ENCODE peak calls at places on chromosomes 7 and 10, in nine cellular contexts. B is CD8-positive, alpha-beta T cell; Z is lung; Y is prostate gland; C is colonic mucosa; V is GM23338; Q is OCI-LY7; F is ovary; P is heart left ventricle. O is an unnamed sample.

GRCh38 chr10:6427357-6427959 is 152.6 kb downstream of the PRKCQ start:
- DNase-seq in B (no peak), Z (no peak), Y (no peak), C (no peak), V (no peak), Q (no peak), F (no peak), P (no peak), O (no peak)

GRCh38 chr7:143393267-143394041 is 12.3 kb downstream of the ZYX start:
- DNase-seq in B (no peak), Z (peak; percentile 43), Y (no peak), C (no peak), V (no peak), Q (no peak), F (no peak), P (no peak), O (peak; percentile 82)

GRCh38 chr10:26738354-26738753 is 40.9 kb downstream of the PDSS1 start:
- DNase-seq in B (no peak), Z (no peak), Y (no peak), C (no peak), V (no peak), Q (no peak), F (no peak), P (no peak), O (no peak)

GRCh38 chr7:79823246-79823951 is 311.2 kb upstream of the GNAI1 start:
- DNase-seq in B (no peak), Z (no peak), Y (no peak), C (no peak), V (no peak), Q (no peak), F (no peak), P (no peak), O (no peak)

GRCh38 chr10:37992083-37992482 is 15.6 kb upstream of the ZNF25 start:
- DNase-seq in B (no peak), Z (no peak), Y (no peak), C (no peak), V (no peak), Q (no peak), F (no peak), P (no peak), O (no peak)

GRCh38 chr10:114073787-114074186 is 30.1 kb downstream of the ADRB1 start:
- DNase-seq in B (peak; percentile 65), Z (no peak), Y (no peak), C (no peak), V (no peak), Q (peak; percentile 83), F (no peak), P (no peak), O (no peak)

GRCh38 chr7:12777257-12777656 is 89.8 kb downstream of the ARL4A start:
- DNase-seq in B (no peak), Z (no peak), Y (no peak), C (no peak), V (no peak), Q (no peak), F (no peak), P (no peak), O (no peak)

GRCh38 chr10:36110097-36110496 is 468.0 kb upstream of the FZD8 start:
- DNase-seq in B (no peak), Z (no peak), Y (no peak), C (no peak), V (no peak), Q (no peak), F (no peak), P (no peak), O (no peak)

GRCh38 chr7:5296627-5297226 is 14.0 kb downstream of the SLC29A4 start:
- DNase-seq in B (peak; percentile 74), Z (no peak), Y (peak; percentile 22), C (no peak), V (peak; percentile 87), Q (peak; percentile 69), F (no peak), P (no peak), O (no peak)

GRCh38 chr7:2237109-2237602 is 4.4 kb upstream of the MAD1L1 start:
- DNase-seq in B (no peak), Z (peak; percentile 79), Y (peak; percentile 59), C (peak; percentile 47), V (no peak), Q (peak; percentile 89), F (no peak), P (no peak), O (no peak)

GRCh38 chr7:78323118-78323517 is 524.5 kb downstream of the PHTF2 start:
- DNase-seq in B (no peak), Z (no peak), Y (no peak), C (no peak), V (no peak), Q (no peak), F (no peak), P (no peak), O (no peak)

GRCh38 chr7:27166475-27167169 is 1.3 kb upstream of the HOXA9 start:
- DNase-seq in B (no peak), Z (no peak), Y (no peak), C (no peak), V (peak; percentile 53), Q (no peak), F (no peak), P (peak; percentile 54), O (no peak)

GRCh38 chr7:27167916-27168264 is 2.6 kb upstream of the HOXA9 start:
- DNase-seq in B (no peak), Z (no peak), Y (no peak), C (no peak), V (no peak), Q (no peak), F (no peak), P (no peak), O (no peak)

GRCh38 chr7:27167170-27167505 is 1.8 kb upstream of the HOXA9 start:
- DNase-seq in B (no peak), Z (no peak), Y (peak; percentile 59), C (no peak), V (peak; percentile 20), Q (no peak), F (no peak), P (peak; percentile 62), O (no peak)

GRCh38 chr7:27169658-27170493 is 4.2 kb downstream of the HOXA10 start:
- DNase-seq in B (no peak), Z (no peak), Y (no peak), C (no peak), V (peak; percentile 82), Q (no peak), F (peak; percentile 36), P (peak; percentile 56), O (no peak)

GRCh38 chr7:27168265-27168947 is 3.1 kb upstream of the HOXA9 start:
- DNase-seq in B (no peak), Z (no peak), Y (peak; percentile 79), C (peak; percentile 76), V (peak; percentile 31), Q (no peak), F (no peak), P (peak; percentile 49), O (no peak)
- TF ChIP-seq CTCF in B (no peak), Z (no peak), Y (no peak), C (no peak), V (no peak), Q (no peak), F (no peak), P (no peak), O (no peak)

GRCh38 chr10:129774082-129774735 is 189.9 kb downstream of the EBF3 start:
- DNase-seq in B (peak; percentile 31), Z (no peak), Y (no peak), C (no peak), V (no peak), Q (no peak), F (no peak), P (no peak), O (no peak)
- H3K4me1 ChIP-seq in B (no peaks in the 10 kb centered on the region), Z (no peaks in the 10 kb centered on the region), Y (no peaks in the 10 kb centered on the region), C (no peaks in the 10 kb centered on the region), V (no peaks in the 10 kb centered on the region), Q (no peaks in the 10 kb centered on the region), F (no peaks in the 10 kb centered on the region), P (no peaks in the 10 kb centered on the region), O (peaks cover 11% of the 10 kb centered on the region)

DNA sequence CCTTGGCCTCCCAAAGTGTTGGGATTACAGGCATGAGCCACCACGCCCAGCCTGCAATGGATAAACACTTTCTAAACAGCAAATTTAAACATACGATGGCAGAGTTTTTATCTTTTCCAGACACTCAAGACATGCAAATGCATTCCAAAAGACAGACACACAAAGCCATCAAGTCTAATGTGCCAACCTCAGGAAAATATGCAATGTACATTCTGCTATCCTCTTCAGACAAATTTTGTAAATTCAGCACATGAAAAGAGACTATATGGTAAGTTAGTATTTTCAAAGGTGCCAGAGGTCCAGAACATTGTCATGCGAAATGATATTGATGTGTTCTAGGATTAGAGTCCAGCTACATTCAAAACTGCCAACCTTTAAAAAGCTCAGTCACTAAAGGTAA is 19.8 kb downstream of the HACD1 start:
- DNase-seq in B (no peak), Z (no peak), Y (no peak), C (no peak), V (no peak), Q (no peak), F (no peak), P (no peak), O (no peak)
- TF ChIP-seq CTCF in B (no peak), Z (no peak), Y (no peak), C (no peak), V (no peak), Q (no peak), F (no peak), P (no peak), O (no peak)

GRCh38 chr10:32938554-32939061 is 19.4 kb downstream of the ITGB1 start:
- DNase-seq in B (no peak), Z (no peak), Y (no peak), C (peak; percentile 60), V (peak; percentile 40), Q (no peak), F (no peak), P (no peak), O (peak; percentile 33)

GRCh38 chr10:32941357-32941756 is 16.7 kb downstream of the ITGB1 start:
- DNase-seq in B (no peak), Z (no peak), Y (no peak), C (no peak), V (no peak), Q (no peak), F (no peak), P (no peak), O (peak; percentile 36)

GRCh38 chr10:32942081-32942480 is 15.9 kb downstream of the ITGB1 start:
- DNase-seq in B (no peak), Z (no peak), Y (no peak), C (no peak), V (no peak), Q (no peak), F (no peak), P (no peak), O (no peak)

GRCh38 chr10:32939296-32940111 is 18.5 kb downstream of the ITGB1 start:
- DNase-seq in B (no peak), Z (no peak), Y (no peak), C (no peak), V (no peak), Q (no peak), F (no peak), P (no peak), O (no peak)

GRCh38 chr10:32940321-32941264 is 17.4 kb downstream of the ITGB1 start:
- DNase-seq in B (no peak), Z (no peak), Y (no peak), C (no peak), V (no peak), Q (no peak), F (no peak), P (no peak), O (no peak)
- H3K4me1 ChIP-seq in B (peaks cover 11% of the 10 kb centered on the region), Z (peaks cover 52% of the 10 kb centered on the region), Y (peaks cover 13% of the 10 kb centered on the region), C (peaks cover 9% of the 10 kb centered on the region), V (peaks cover 69% of the 10 kb centered on the region), Q (peaks cover 63% of the 10 kb centered on the region), F (peaks cover 24% of the 10 kb centered on the region), P (peaks cover 89% of the 10 kb centered on the region), O (peaks cover 30% of the 10 kb centered on the region)